ENCODE peak calls at places on chromosomes 3 and 15, in eight cellular contexts. One of them, this sample, is unnamed.
A peak's percentile ranks its signal among the peaks of the same experiment; 100 is the strongest.

GRCh38 chr3:173006006-173006405 is 135.0 kb downstream of the SPATA16 start:
- DNase-seq in adrenal gland: no peak
- DNase-seq in left ventricle myocardium inferior: no peak
- DNase-seq in choroid plexus epithelial cell: no peak
- DNase-seq in psoas muscle: no peak
- DNase-seq in GM10248: no peak
- DNase-seq in mammary epithelial cell: no peak
- DNase-seq in uterus: no peak
- DNase-seq in this sample: no peak

GRCh38 chr3:120791958-120792357 is 49.4 kb downstream of the GTF2E1 start:
- DNase-seq in adrenal gland: no peak
- DNase-seq in left ventricle myocardium inferior: no peak
- DNase-seq in choroid plexus epithelial cell: peak; percentile 13
- DNase-seq in psoas muscle: no peak
- DNase-seq in GM10248: no peak
- DNase-seq in mammary epithelial cell: peak; percentile 4
- DNase-seq in uterus: no peak
- DNase-seq in this sample: no peak

GRCh38 chr3:174498638-174499037 is 360.5 kb upstream of the NAALADL2 start:
- DNase-seq in adrenal gland: no peak
- DNase-seq in left ventricle myocardium inferior: no peak
- DNase-seq in choroid plexus epithelial cell: peak; percentile 37
- DNase-seq in psoas muscle: no peak
- DNase-seq in GM10248: no peak
- DNase-seq in mammary epithelial cell: no peak
- DNase-seq in uterus: no peak
- DNase-seq in this sample: no peak

GRCh38 chr15:45167631-45168205 is 20.0 kb downstream of the SHF start:
- DNase-seq in adrenal gland: no peak
- DNase-seq in left ventricle myocardium inferior: no peak
- DNase-seq in choroid plexus epithelial cell: no peak
- DNase-seq in psoas muscle: no peak
- DNase-seq in GM10248: no peak
- DNase-seq in mammary epithelial cell: no peak
- DNase-seq in uterus: no peak
- DNase-seq in this sample: peak; percentile 73

GRCh38 chr3:64163755-64164148 is 61.5 kb downstream of the PRICKLE2 start:
- DNase-seq in adrenal gland: no peak
- DNase-seq in left ventricle myocardium inferior: no peak
- DNase-seq in choroid plexus epithelial cell: peak; percentile 93
- DNase-seq in psoas muscle: no peak
- DNase-seq in GM10248: peak; percentile 17
- DNase-seq in mammary epithelial cell: peak; percentile 92
- DNase-seq in uterus: no peak
- DNase-seq in this sample: no peak

GRCh38 chr3:195030791-195031321 is 240.1 kb downstream of the XXYLT1 start:
- DNase-seq in adrenal gland: no peak
- DNase-seq in left ventricle myocardium inferior: no peak
- DNase-seq in choroid plexus epithelial cell: peak; percentile 58
- DNase-seq in psoas muscle: no peak
- DNase-seq in GM10248: no peak
- DNase-seq in mammary epithelial cell: peak; percentile 92
- DNase-seq in uterus: peak; percentile 43
- DNase-seq in this sample: no peak

GRCh38 chr3:111729087-111729846 is 129.8 kb upstream of the PHLDB2 start:
- DNase-seq in adrenal gland: peak; percentile 24
- DNase-seq in left ventricle myocardium inferior: peak; percentile 76
- DNase-seq in choroid plexus epithelial cell: peak; percentile 89
- DNase-seq in psoas muscle: peak; percentile 64
- DNase-seq in GM10248: no peak
- DNase-seq in mammary epithelial cell: peak; percentile 77
- DNase-seq in uterus: peak; percentile 51
- DNase-seq in this sample: no peak

GRCh38 chr3:184562875-184563568 is 1.4 kb downstream of the EPHB3 start:
- DNase-seq in adrenal gland: no peak
- DNase-seq in left ventricle myocardium inferior: no peak
- DNase-seq in choroid plexus epithelial cell: no peak
- DNase-seq in psoas muscle: no peak
- DNase-seq in GM10248: no peak
- DNase-seq in mammary epithelial cell: peak; percentile 38
- DNase-seq in uterus: peak; percentile 61
- DNase-seq in this sample: no peak

DNA sequence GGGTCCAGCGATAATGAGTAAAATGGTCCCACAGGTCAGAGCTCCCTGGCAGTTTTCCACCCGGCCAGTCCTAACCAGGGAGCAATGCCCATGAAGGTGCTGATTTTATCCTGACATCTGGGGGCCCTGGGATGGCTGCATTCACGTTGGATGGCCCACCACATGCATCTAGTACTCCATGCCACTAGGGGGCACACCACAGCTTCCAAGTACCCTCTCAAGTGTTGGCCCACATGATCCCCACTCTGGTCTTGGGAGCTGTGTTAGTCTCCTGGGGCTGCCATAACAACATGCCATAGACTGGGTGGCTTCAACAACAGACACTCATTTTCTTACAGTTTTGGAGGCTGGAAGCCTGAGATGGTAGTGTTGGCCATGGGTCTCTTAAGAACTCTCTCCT is 225.5 kb downstream of the SLCO3A1 start:
- DNase-seq in adrenal gland: no peak
- DNase-seq in left ventricle myocardium inferior: no peak
- DNase-seq in choroid plexus epithelial cell: no peak
- DNase-seq in psoas muscle: no peak
- DNase-seq in GM10248: no peak
- DNase-seq in mammary epithelial cell: no peak
- DNase-seq in uterus: no peak
- DNase-seq in this sample: no peak
- TF ChIP-seq CTCF in adrenal gland: no peak
- TF ChIP-seq CTCF in left ventricle myocardium inferior: peak; percentile 34
- TF ChIP-seq CTCF in choroid plexus epithelial cell: peak; percentile 17
- TF ChIP-seq CTCF in psoas muscle: no peak
- TF ChIP-seq CTCF in GM10248: no peak
- TF ChIP-seq CTCF in mammary epithelial cell: peak; percentile 33
- TF ChIP-seq CTCF in uterus: no peak
- TF ChIP-seq CTCF in this sample: no peak

GRCh38 chr15:33242669-33243191 is 48.2 kb upstream of the FMN1 start:
- DNase-seq in adrenal gland: no peak
- DNase-seq in left ventricle myocardium inferior: no peak
- DNase-seq in choroid plexus epithelial cell: peak; percentile 54
- DNase-seq in psoas muscle: no peak
- DNase-seq in GM10248: no peak
- DNase-seq in mammary epithelial cell: peak; percentile 86
- DNase-seq in uterus: no peak
- DNase-seq in this sample: no peak
- TF ChIP-seq CTCF in adrenal gland: peak; percentile 18
- TF ChIP-seq CTCF in left ventricle myocardium inferior: peak; percentile 35
- TF ChIP-seq CTCF in choroid plexus epithelial cell: peak; percentile 66
- TF ChIP-seq CTCF in psoas muscle: peak; percentile 27
- TF ChIP-seq CTCF in GM10248: no peak
- TF ChIP-seq CTCF in mammary epithelial cell: peak; percentile 55
- TF ChIP-seq CTCF in uterus: no peak
- TF ChIP-seq CTCF in this sample: no peak

DNA sequence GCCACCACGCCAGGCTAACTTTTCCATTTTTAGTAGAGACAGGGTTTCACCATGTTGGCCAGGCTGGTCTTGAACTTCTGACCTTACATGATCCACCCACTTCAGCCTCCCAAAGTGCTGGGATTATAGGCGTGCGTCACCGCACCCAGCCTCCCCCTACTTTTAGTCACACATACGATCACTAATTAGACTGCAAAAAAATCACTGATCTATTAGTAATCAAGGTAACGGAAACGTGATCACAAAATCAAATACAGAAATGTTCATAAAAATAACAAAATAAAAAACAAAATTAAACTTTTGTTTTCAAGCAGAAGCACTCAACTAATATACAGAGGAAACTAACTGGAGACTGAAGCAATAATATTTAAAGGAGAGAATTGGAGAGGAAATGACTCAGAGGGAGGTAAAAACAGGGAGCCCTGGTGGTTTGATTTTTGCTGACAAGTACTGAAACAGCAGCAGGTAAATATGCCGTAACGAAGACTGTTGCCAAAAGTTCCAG is 4.6 kb downstream of the WDR53 start:
- DNase-seq in adrenal gland: no peak
- DNase-seq in left ventricle myocardium inferior: no peak
- DNase-seq in choroid plexus epithelial cell: peak; percentile 66
- DNase-seq in psoas muscle: no peak
- DNase-seq in GM10248: no peak
- DNase-seq in mammary epithelial cell: peak; percentile 66
- DNase-seq in uterus: no peak
- DNase-seq in this sample: no peak
- TF ChIP-seq CTCF in adrenal gland: no peak
- TF ChIP-seq CTCF in left ventricle myocardium inferior: no peak
- TF ChIP-seq CTCF in choroid plexus epithelial cell: no peak
- TF ChIP-seq CTCF in psoas muscle: no peak
- TF ChIP-seq CTCF in GM10248: no peak
- TF ChIP-seq CTCF in mammary epithelial cell: peak; percentile 1
- TF ChIP-seq CTCF in uterus: no peak
- TF ChIP-seq CTCF in this sample: no peak

GRCh38 chr3:181948286-181948685 is 236.6 kb downstream of the SOX2 start:
- DNase-seq in adrenal gland: no peak
- DNase-seq in left ventricle myocardium inferior: no peak
- DNase-seq in choroid plexus epithelial cell: no peak
- DNase-seq in psoas muscle: no peak
- DNase-seq in GM10248: no peak
- DNase-seq in mammary epithelial cell: peak; percentile 11
- DNase-seq in uterus: no peak
- DNase-seq in this sample: no peak
- TF ChIP-seq CTCF in adrenal gland: no peak
- TF ChIP-seq CTCF in left ventricle myocardium inferior: no peak
- TF ChIP-seq CTCF in choroid plexus epithelial cell: no peak
- TF ChIP-seq CTCF in psoas muscle: no peak
- TF ChIP-seq CTCF in GM10248: no peak
- TF ChIP-seq CTCF in mammary epithelial cell: peak; percentile 47
- TF ChIP-seq CTCF in uterus: no peak
- TF ChIP-seq CTCF in this sample: no peak

DNA sequence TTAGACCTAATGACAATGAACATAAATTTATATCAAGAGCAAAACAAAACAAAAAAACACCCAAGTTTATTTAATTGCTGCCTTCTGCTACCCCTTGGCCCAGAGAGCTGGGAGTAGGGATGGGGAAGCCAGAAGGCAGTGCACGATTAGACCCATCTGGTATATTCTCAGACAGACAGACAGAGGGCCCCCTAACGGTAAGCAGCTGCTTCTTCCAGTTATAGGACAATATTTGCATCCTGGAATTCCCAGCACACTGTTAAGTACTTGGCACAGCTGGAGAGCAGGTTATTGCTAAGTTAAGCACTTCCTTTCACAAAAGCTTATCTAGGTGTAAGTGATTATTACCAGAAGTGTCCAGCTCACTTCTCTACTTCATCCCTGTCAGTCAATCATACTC is 39.3 kb downstream of the C2CD4B start:
- DNase-seq in adrenal gland: peak; percentile 33
- DNase-seq in left ventricle myocardium inferior: no peak
- DNase-seq in choroid plexus epithelial cell: peak; percentile 81
- DNase-seq in psoas muscle: no peak
- DNase-seq in GM10248: no peak
- DNase-seq in mammary epithelial cell: peak; percentile 60
- DNase-seq in uterus: no peak
- DNase-seq in this sample: no peak
- TF ChIP-seq CTCF in adrenal gland: peak; percentile 54
- TF ChIP-seq CTCF in left ventricle myocardium inferior: peak; percentile 67
- TF ChIP-seq CTCF in choroid plexus epithelial cell: peak; percentile 79
- TF ChIP-seq CTCF in psoas muscle: peak; percentile 31
- TF ChIP-seq CTCF in GM10248: no peak
- TF ChIP-seq CTCF in mammary epithelial cell: peak; percentile 67
- TF ChIP-seq CTCF in uterus: peak; percentile 51
- TF ChIP-seq CTCF in this sample: no peak

GRCh38 chr3:40242638-40243037 is 66.9 kb upstream of the EIF1B start:
- DNase-seq in adrenal gland: no peak
- DNase-seq in left ventricle myocardium inferior: no peak
- DNase-seq in choroid plexus epithelial cell: no peak
- DNase-seq in psoas muscle: no peak
- DNase-seq in GM10248: no peak
- DNase-seq in mammary epithelial cell: no peak
- DNase-seq in uterus: no peak
- DNase-seq in this sample: no peak

GRCh38 chr3:40243056-40243455 is 66.5 kb upstream of the EIF1B start:
- DNase-seq in adrenal gland: no peak
- DNase-seq in left ventricle myocardium inferior: no peak
- DNase-seq in choroid plexus epithelial cell: no peak
- DNase-seq in psoas muscle: no peak
- DNase-seq in GM10248: no peak
- DNase-seq in mammary epithelial cell: peak; percentile 41
- DNase-seq in uterus: no peak
- DNase-seq in this sample: no peak

GRCh38 chr3:40237159-40237558 is 72.3 kb upstream of the EIF1B start:
- DNase-seq in adrenal gland: no peak
- DNase-seq in left ventricle myocardium inferior: no peak
- DNase-seq in choroid plexus epithelial cell: no peak
- DNase-seq in psoas muscle: no peak
- DNase-seq in GM10248: no peak
- DNase-seq in mammary epithelial cell: no peak
- DNase-seq in uterus: no peak
- DNase-seq in this sample: no peak

GRCh38 chr3:40240921-40241320 is 68.6 kb upstream of the EIF1B start:
- DNase-seq in adrenal gland: no peak
- DNase-seq in left ventricle myocardium inferior: no peak
- DNase-seq in choroid plexus epithelial cell: no peak
- DNase-seq in psoas muscle: no peak
- DNase-seq in GM10248: no peak
- DNase-seq in mammary epithelial cell: no peak
- DNase-seq in uterus: no peak
- DNase-seq in this sample: no peak

DNA sequence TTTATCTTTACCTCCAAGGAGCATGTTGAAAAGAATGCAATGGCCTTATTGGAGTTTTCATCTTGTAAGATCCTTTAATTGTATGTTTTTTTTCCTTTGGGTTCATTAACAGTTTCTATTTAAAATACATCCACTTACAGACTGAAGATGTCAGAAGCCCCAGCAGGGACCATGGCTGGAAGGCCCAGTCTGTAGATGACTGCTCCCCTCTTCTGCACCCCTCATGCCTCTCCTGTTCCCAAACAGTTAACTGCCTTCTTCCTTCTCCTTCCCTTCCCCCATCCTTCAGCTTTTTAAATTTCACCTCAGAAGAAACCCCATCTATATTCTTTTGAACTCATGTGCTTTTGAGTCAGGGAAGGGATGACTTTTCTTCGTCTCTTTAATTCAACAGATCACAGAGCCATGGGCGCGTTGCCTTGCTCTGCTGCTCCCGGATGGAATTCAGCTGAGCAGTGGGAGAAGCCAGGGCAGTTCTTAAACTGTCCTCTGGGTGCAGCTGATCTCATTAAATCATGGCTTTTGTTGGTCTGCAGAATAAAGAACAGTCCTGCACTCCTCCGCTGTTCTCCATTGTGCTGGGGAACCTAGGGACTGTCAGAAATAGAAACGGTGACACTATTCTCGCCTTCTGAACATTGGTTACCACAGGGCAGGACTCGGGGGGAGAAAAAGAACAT is 71.5 kb upstream of the EIF1B start:
- DNase-seq in adrenal gland: no peak
- DNase-seq in left ventricle myocardium inferior: no peak
- DNase-seq in choroid plexus epithelial cell: peak; percentile 59
- DNase-seq in psoas muscle: no peak
- DNase-seq in GM10248: no peak
- DNase-seq in mammary epithelial cell: no peak
- DNase-seq in uterus: no peak
- DNase-seq in this sample: no peak
- TF ChIP-seq CTCF in adrenal gland: peak; percentile 40
- TF ChIP-seq CTCF in left ventricle myocardium inferior: peak; percentile 65
- TF ChIP-seq CTCF in choroid plexus epithelial cell: peak; percentile 63
- TF ChIP-seq CTCF in psoas muscle: no peak
- TF ChIP-seq CTCF in GM10248: no peak
- TF ChIP-seq CTCF in mammary epithelial cell: peak; percentile 16
- TF ChIP-seq CTCF in uterus: no peak
- TF ChIP-seq CTCF in this sample: no peak

GRCh38 chr3:47250309-47251060 is 32.1 kb downstream of the KIF9 start:
- DNase-seq in adrenal gland: peak; percentile 54
- DNase-seq in left ventricle myocardium inferior: peak; percentile 27
- DNase-seq in choroid plexus epithelial cell: peak; percentile 30
- DNase-seq in psoas muscle: peak; percentile 33
- DNase-seq in GM10248: peak; percentile 53
- DNase-seq in mammary epithelial cell: peak; percentile 20
- DNase-seq in uterus: peak; percentile 26
- DNase-seq in this sample: no peak
- TF ChIP-seq CTCF in adrenal gland: peak; percentile 56
- TF ChIP-seq CTCF in left ventricle myocardium inferior: peak; percentile 73
- TF ChIP-seq CTCF in choroid plexus epithelial cell: peak; percentile 52
- TF ChIP-seq CTCF in psoas muscle: peak; percentile 60
- TF ChIP-seq CTCF in GM10248: peak; percentile 43
- TF ChIP-seq CTCF in mammary epithelial cell: peak; percentile 26
- TF ChIP-seq CTCF in uterus: peak; percentile 15
- TF ChIP-seq CTCF in this sample: peak; percentile 17

This sample was measured in coronary artery.